ENCODE peak calls at places on chromosome X, in four cellular contexts. K, G, D and O are unnamed samples.

GRCh38 chrX:123340691-123341090 is 156.6 kb downstream of the GRIA3 start:
- DNase-seq in G (no peak), K (no peak), D (no peak), O (no peak)

GRCh38 chrX:17643528-17643927 is 93.8 kb upstream of the SCML1 start:
- DNase-seq in G (no peak), K (no peak), D (no peak), O (no peak)

GRCh38 chrX:63930140-63930539 is 145.1 kb upstream of the ARHGEF9 start:
- DNase-seq in D (no peak), K (no peak), G (no peak), O (peak)

GRCh38 chrX:15903186-15903681 is 48.6 kb upstream of the AP1S2 start:
- DNase-seq in D (no peak), K (no peak), G (no peak), O (no peak)

GRCh38 chrX:120697053-120697452 is 67.2 kb upstream of the C1GALT1C1 start:
- DNase-seq in K (no peak), G (no peak), D (no peak), O (no peak)

GRCh38 chrX:47562615-47563243 is 1.7 kb downstream of the ARAF start:
- DNase-seq in G (no peak), K (no peak), D (no peak), O (no peak)

GRCh38 chrX:49058794-49059193 is at the start of gene CCDC120:
- DNase-seq in G (no peak), D (no peak), K (no peak), O (peak)

GRCh38 chrX:129781134-129782014 is 1.6 kb downstream of the SASH3 start:
- DNase-seq in K (no peak), G (no peak), D (no peak), O (no peak)

GRCh38 chrX:103423955-103424640 is 47.8 kb downstream of the BEX3 start:
- DNase-seq in G (no peak), D (no peak), K (no peak), O (peak)

GRCh38 chrX:115561605-115562491 is 874 bp downstream of the PLS3 start:
- DNase-seq in D (peak), K (no peak), G (peak), O (peak)

GRCh38 chrX:38215141-38215540 is 5.5 kb downstream of the SRPX start:
- DNase-seq in D (no peak), G (no peak), K (no peak), O (no peak)

GRCh38 chrX:3448563-3448962 is 102.1 kb upstream of the MXRA5 start:
- DNase-seq in D (no peak), G (no peak), K (no peak), O (no peak)

GRCh38 chrX:73289039-73289438 is 74.4 kb upstream of the NAP1L2 start:
- DNase-seq in G (no peak), D (no peak), K (no peak), O (peak)

GRCh38 chrX:9871871-9872270 is 85.6 kb downstream of the SHROOM2 start:
- DNase-seq in K (no peak), G (no peak), D (no peak), O (no peak)

GRCh38 chrX:134692990-134693389 is 34.7 kb upstream of the PLAC1 start:
- DNase-seq in G (no peak), K (no peak), D (no peak), O (no peak)

GRCh38 chrX:80022363-80023031 is 7.9 kb downstream of the TBX22 start:
- DNase-seq in K (no peak), D (no peak), G (no peak), O (peak)

GRCh38 chrX:154378059-154378798 is 866 bp upstream of the EMD start:
- DNase-seq in D (no peak), G (peak), K (peak), O (peak)
- TF ChIP-seq HMGXB4 in D (no peak), G (no peak), K (no peak), O (no peak)

GRCh38 chrX:55135171-55135570 is 46.4 kb downstream of the PAGE2 start:
- DNase-seq in K (peak), G (peak), D (peak), O (peak)
- TF ChIP-seq HMGXB4 in K (no peak), G (no peak), D (no peak), O (no peak)

GRCh38 chrX:36577006-36577405 is 431.2 kb upstream of the FAM47C start:
- DNase-seq in K (no peak), D (no peak), G (no peak), O (no peak)
- TF ChIP-seq HMGXB4 in K (no peak), D (no peak), G (no peak), O (no peak)

GRCh38 chrX:117969337-117969736 is 147.3 kb downstream of the KLHL13 start:
- DNase-seq in D (no peak), G (no peak), K (no peak), O (no peak)

GRCh38 chrX:117973175-117974075 is 143.2 kb downstream of the KLHL13 start:
- DNase-seq in G (no peak), D (no peak), K (no peak), O (no peak)

GRCh38 chrX:117969782-117970181 is 146.8 kb downstream of the KLHL13 start:
- DNase-seq in G (no peak), K (no peak), D (peak), O (no peak)

GRCh38 chrX:117977521-117977920 is 139.1 kb downstream of the KLHL13 start:
- DNase-seq in G (no peak), K (no peak), D (no peak), O (no peak)

DNA sequence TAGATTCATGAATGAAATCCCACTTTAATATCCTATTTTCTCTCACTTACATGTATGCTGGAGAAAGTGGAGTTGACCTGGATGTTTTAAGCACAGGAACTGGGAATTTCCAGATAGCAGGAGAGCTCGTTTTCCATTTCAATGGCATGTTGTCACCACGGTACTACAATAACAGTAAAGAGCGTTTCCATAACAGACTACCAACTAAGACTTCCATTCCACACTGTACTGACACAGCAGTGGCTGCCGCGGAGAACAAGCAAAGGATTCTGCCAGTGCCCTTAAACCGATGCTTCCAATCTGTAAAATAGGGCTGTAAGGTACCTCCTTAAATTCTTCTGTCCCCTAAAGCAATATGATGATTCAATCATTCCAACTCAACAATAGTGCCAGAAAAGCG is 143.9 kb downstream of the KLHL13 start:
- DNase-seq in G (no peak), K (no peak), D (no peak), O (peak)
- TF ChIP-seq HMGXB4 in G (no peak), K (no peak), D (no peak), O (no peak)

DNA sequence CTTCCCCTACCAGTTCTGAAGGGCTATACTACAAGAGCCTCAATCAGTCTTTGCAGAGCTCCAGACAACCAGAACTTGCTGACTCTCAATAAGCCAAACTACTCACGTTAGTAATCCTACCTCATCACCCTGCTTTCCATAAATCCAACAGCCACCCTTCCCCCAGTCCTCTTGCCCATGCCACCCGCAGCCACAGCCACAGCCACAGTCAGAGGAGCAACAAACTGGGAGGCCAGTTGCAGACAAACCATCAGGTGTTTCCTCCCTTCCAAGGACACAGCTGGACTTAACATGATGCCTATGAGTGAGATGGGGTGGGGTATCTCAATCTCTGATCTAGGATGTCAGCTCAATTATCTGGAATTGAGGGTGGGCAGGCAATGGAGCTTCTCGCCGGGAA is 1.0 kb downstream of the GABRA3 start:
- DNase-seq in G (no peak), K (no peak), D (no peak), O (peak)
- TF ChIP-seq HMGXB4 in G (no peak), K (no peak), D (no peak), O (no peak)

DNA sequence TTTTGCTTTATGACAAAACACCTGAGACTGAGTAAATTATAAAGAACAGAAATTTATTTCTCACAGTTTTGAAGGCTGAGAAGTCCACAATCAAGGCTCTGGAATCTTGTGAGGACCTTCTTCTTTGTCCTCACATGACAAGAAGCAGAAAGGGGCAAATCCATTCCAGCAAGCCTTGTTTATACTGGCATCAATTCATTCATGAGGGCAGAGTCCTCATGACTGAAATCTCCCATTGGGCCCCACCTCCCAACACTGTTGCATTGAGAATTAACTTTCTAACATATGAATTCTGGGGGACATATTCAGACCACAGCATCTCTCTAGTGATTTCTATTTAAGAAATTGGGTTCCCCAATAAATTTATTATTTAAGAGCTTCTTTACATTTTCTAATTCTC is 395.4 kb downstream of the AR start:
- DNase-seq in G (no peak), D (no peak), K (no peak), O (no peak)
- TF ChIP-seq HMGXB4 in G (no peak), D (no peak), K (no peak), O (no peak)